ENCODE peak calls at places on chromosomes 1 and 21, in nine cellular contexts. Y is CD4-positive, CD25-positive, alpha-beta regulatory T cell; P is upper lobe of right lung; K is esophagus squamous epithelium; C is heart right ventricle; B is SJSA1; A is mesendoderm; S is OCI-LY7; N is left ventricle myocardium inferior. Z is an unnamed sample.
A peak's percentile ranks its signal among the peaks of the same experiment; 100 is the strongest.

GRCh38 chr1:108590436-108590835 is 30.5 kb downstream of the EEIG2 start:
- DNase-seq in N (no peak), C (no peak), S (no peak), A (no peak), Y (no peak), K (no peak), P (no peak), B (no peak), Z (no peak)

GRCh38 chr1:226606311-226607267 is 58.0 kb downstream of the STUM start:
- DNase-seq in C (no peak), K (no peak), A (peak; percentile 79), P (no peak), N (no peak), S (no peak), Y (no peak), B (no peak), Z (no peak)

GRCh38 chr1:41641941-41642527 is 157.6 kb upstream of the EDN2 start:
- DNase-seq in B (no peak), S (no peak), K (no peak), A (no peak), C (no peak), P (peak; percentile 30), N (no peak), Y (no peak), Z (no peak)

GRCh38 chr21:25370311-25370744 is 237.0 kb downstream of the MRPL39 start:
- DNase-seq in A (peak; percentile 57), S (no peak), C (no peak), P (no peak), K (no peak), N (no peak), Y (no peak), B (peak; percentile 91), Z (no peak)

GRCh38 chr1:10507111-10507879 is 32.5 kb downstream of the PEX14 start:
- DNase-seq in A (peak; percentile 83), C (peak; percentile 54), N (peak; percentile 48), B (peak; percentile 52), Y (peak; percentile 67), S (peak; percentile 61), P (no peak), K (no peak), Z (peak; percentile 68)

GRCh38 chr1:12356004-12356890 is 126.4 kb downstream of the VPS13D start:
- DNase-seq in A (no peak), P (no peak), N (no peak), B (no peak), S (no peak), K (no peak), Y (no peak), C (no peak), Z (no peak)

GRCh38 chr1:54069792-54070548 is 16.6 kb downstream of the TCEANC2 start:
- DNase-seq in Y (peak; percentile 73), S (peak; percentile 69), K (no peak), P (no peak), A (peak; percentile 57), C (no peak), N (no peak), B (peak; percentile 60), Z (no peak)

GRCh38 chr1:58883037-58883887 is 99.4 kb upstream of the JUN start:
- DNase-seq in B (peak; percentile 89), N (peak; percentile 61), K (no peak), S (no peak), C (peak; percentile 76), P (peak; percentile 74), Y (no peak), A (peak; percentile 66), Z (peak; percentile 97)

GRCh38 chr21:45698493-45698947 is 55.0 kb downstream of the PCBP3 start:
- DNase-seq in S (no peak), Y (no peak), P (no peak), A (no peak), K (no peak), C (peak; percentile 48), B (no peak), N (peak; percentile 59), Z (peak; percentile 65)

GRCh38 chr1:98181041-98181764 is 260.4 kb upstream of the DPYD start:
- DNase-seq in A (peak; percentile 4), C (no peak), S (no peak), N (no peak), Y (no peak), P (no peak), B (no peak), K (no peak), Z (no peak)

GRCh38 chr1:160374701-160375443 is 8.0 kb downstream of the NHLH1 start:
- DNase-seq in B (no peak), K (no peak), Y (no peak), N (no peak), C (no peak), P (no peak), S (peak; percentile 16), A (peak; percentile 79), Z (peak; percentile 52)

GRCh38 chr1:181206513-181206912 is 118.0 kb downstream of the IER5 start:
- DNase-seq in C (peak; percentile 31), S (no peak), N (peak; percentile 24), P (no peak), Y (no peak), B (no peak), K (no peak), A (no peak), Z (no peak)

GRCh38 chr1:189693140-189693539 is 784.5 kb downstream of the BRINP3 start:
- DNase-seq in A (peak; percentile 46), S (no peak), P (no peak), C (no peak), K (no peak), Y (no peak), N (no peak), B (no peak), Z (no peak)

GRCh38 chr1:196535727-196536126 is 72.5 kb downstream of the KCNT2 start:
- DNase-seq in A (peak; percentile 84), N (no peak), C (no peak), B (no peak), Y (peak; percentile 1), K (no peak), S (peak; percentile 77), P (no peak), Z (no peak)

DNA sequence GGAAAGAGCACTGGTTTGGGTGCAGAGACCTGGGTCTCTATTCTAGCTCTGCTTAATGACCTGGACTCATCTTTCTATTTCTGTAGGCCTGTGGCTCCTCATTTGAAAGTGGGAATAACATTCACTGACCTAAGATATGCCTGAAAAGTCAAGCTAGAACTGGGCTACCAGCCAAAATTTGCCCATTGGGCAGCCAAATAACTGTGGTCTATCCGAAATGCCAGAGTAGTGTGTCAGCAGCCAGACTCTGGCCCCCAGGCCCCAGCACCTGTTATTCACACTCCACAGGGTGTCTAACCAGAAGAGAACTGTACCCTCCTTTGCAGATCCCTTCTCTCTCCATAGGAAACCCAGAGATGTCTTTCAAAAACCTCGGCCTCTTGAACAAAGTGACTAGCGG is 12.6 kb downstream of the DAB1 start:
- DNase-seq in N (no peak), S (no peak), C (peak; percentile 38), K (no peak), Y (no peak), B (no peak), A (peak; percentile 72), P (no peak), Z (no peak)
- H3K27ac ChIP-seq in N (no peak overlapping the region), S (no peak overlapping the region), C (no peak overlapping the region), K (no peak overlapping the region), Y (no peak overlapping the region), B (no peak overlapping the region), A (no peak overlapping the region), P (no peak overlapping the region), Z (no peak overlapping the region)

DNA sequence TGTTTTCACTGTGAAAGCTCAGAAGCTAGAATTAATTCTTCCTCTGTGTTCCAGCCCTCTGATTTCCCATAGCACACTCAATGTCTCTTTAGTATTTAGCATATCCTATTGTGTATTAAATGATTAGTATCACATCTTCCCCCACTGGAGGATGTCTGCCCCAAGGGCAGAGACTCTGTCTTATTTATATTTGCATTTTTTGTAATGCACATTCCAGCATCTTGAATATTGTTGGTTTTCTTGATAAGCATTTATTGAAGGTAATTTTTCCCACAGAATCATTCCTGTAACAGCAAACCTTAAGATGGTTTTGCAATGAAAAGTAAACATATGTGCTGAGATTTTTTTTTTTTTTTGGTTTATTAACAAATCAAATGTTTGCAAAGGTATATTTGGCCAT is 34.1 kb downstream of the CENPF start:
- DNase-seq in Y (no peak), K (no peak), A (no peak), S (no peak), N (no peak), P (no peak), C (no peak), B (no peak), Z (no peak)
- H3K4me3 ChIP-seq in Y (no peak overlapping the region), K (no peak overlapping the region), A (no peak overlapping the region), S (no peak overlapping the region), N (no peak overlapping the region), P (no peak overlapping the region), C (no peak overlapping the region), B (no peak overlapping the region), Z (no peak overlapping the region)

GRCh38 chr1:200369131-200369530 is 40.7 kb downstream of the ZNF281 start:
- DNase-seq in Y (no peak), B (no peak), N (no peak), A (no peak), S (no peak), P (no peak), C (no peak), K (no peak), Z (no peak)
- H3K27ac ChIP-seq in Y (no peak overlapping the region), B (no peak overlapping the region), N (no peak overlapping the region), A (no peak overlapping the region), S (no peak overlapping the region), P (no peak overlapping the region), C (no peak overlapping the region), K (no peak overlapping the region), Z (no peak overlapping the region)

GRCh38 chr1:18304151-18304869 is 176.4 kb upstream of the KLHDC7A start:
- DNase-seq in N (no peak), Y (no peak), K (no peak), A (no peak), C (no peak), S (no peak), B (no peak), P (no peak), Z (no peak)

GRCh38 chr1:18305182-18305795 is 175.4 kb upstream of the KLHDC7A start:
- DNase-seq in K (no peak), A (no peak), P (no peak), B (no peak), N (no peak), Y (no peak), S (no peak), C (no peak), Z (no peak)

GRCh38 chr1:18309552-18310155 is 171.1 kb upstream of the KLHDC7A start:
- DNase-seq in Y (no peak), S (no peak), A (no peak), K (no peak), C (no peak), N (no peak), P (no peak), B (no peak), Z (no peak)

GRCh38 chr1:18302788-18303413 is 177.8 kb upstream of the KLHDC7A start:
- DNase-seq in N (no peak), B (no peak), K (no peak), S (peak; percentile 54), C (no peak), Y (peak; percentile 5), P (no peak), A (peak; percentile 32), Z (no peak)

DNA sequence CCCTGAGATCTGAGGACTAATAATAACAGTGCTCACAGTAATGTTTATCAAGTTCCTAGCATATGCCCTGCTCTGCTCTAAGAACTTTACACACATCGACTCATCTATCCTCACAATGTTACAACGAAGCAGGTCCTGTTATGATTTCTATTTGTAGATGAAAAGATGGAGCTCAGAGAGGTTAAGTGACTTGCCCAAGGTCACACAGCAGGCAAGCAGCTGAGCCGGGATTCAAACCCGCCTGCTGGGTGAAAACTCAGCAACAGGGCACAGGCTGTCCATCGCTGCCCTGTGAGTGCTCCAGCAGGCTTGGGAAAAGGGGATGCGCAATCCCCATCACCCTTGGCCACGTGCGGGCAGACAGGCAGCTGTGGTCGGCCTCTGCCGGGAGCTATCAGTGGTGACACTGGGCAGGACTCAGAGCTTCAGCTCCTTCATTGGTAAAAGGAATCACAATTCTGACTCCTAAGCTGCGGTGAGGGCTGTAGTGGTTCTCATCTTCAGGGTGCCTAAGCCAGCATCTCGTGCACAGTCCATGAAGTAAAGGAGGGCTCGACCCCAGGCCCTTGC is 173.3 kb upstream of the KLHDC7A start:
- DNase-seq in C (no peak), K (no peak), N (no peak), P (no peak), B (no peak), Y (no peak), A (no peak), S (no peak), Z (no peak)
- H3K4me3 ChIP-seq in C (no peak overlapping the region), K (no peak overlapping the region), N (no peak overlapping the region), P (no peak overlapping the region), B (no peak overlapping the region), Y (no peak overlapping the region), A (no peak overlapping the region), S (no peak overlapping the region), Z (no peak overlapping the region)